ENCODE peak calls at places on chromosomes 12 and 14, in ten cellular contexts. D is CMK; L is NCI-H524 treated with DMSO at 0.1 percent for 48 hours; W is central memory CD4-positive, alpha-beta T cell; G is cardiac muscle cell; M is stimulated activated CD8-positive, alpha-beta memory T cell treated with anti-CD3 and anti-CD28 coated beads, Interleukin-7, amount 100 ng/mL, for 1 hour; U is mammary epithelial cell; F is HL-60; H is cardiac fibroblast; T is thoracic aorta. S is an unnamed sample.

GRCh38 chr12:76922821-76923315 is 44.0 kb upstream of the CSRP2 start:
- DNase-seq in D (no peak), L (no peak), W (no peak), G (no peak), M (no peak), U (no peak), F (no peak), H (no peak), T (no peak), S (no peak)

GRCh38 chr12:94148841-94149780 is 734 bp downstream of the PLXNC1 start:
- DNase-seq in D (no peak), L (no peak), W (peak), G (peak), M (no peak), U (peak), F (peak), H (peak), T (no peak), S (peak)

GRCh38 chr12:107512391-107512790 is 173.2 kb upstream of the PWP1 start:
- DNase-seq in D (no peak), L (peak), W (no peak), G (peak), M (no peak), U (no peak), F (no peak), H (peak), T (no peak), S (no peak)

GRCh38 chr12:20443792-20444191 is 75.5 kb downstream of the PDE3A start:
- DNase-seq in D (no peak), L (no peak), W (no peak), G (no peak), M (no peak), U (no peak), F (no peak), H (no peak), T (no peak), S (no peak)

GRCh38 chr14:90545966-90546751 is 149.3 kb downstream of the CALM1 start:
- DNase-seq in D (no peak), L (no peak), W (no peak), G (no peak), M (no peak), U (no peak), F (no peak), H (no peak), T (peak), S (no peak)

GRCh38 chr12:19186722-19187661 is 57.5 kb downstream of the PLEKHA5 start:
- DNase-seq in D (no peak), L (no peak), W (peak), G (peak), M (no peak), U (peak), F (no peak), H (peak), T (no peak), S (no peak)

GRCh38 chr14:101561145-101561896 is at the start of gene DIO3:
- DNase-seq in D (no peak), L (no peak), W (no peak), G (peak), M (no peak), U (no peak), F (no peak), H (no peak), T (no peak), S (peak)

GRCh38 chr12:72699362-72699761 is 427.2 kb downstream of the TRHDE start:
- DNase-seq in D (no peak), L (no peak), W (no peak), G (no peak), M (no peak), U (no peak), F (no peak), H (no peak), T (no peak), S (no peak)

GRCh38 chr12:108890208-108890607 is 10.3 kb downstream of the DAO start:
- DNase-seq in D (no peak), L (no peak), W (no peak), G (peak), M (no peak), U (no peak), F (no peak), H (no peak), T (no peak), S (no peak)

GRCh38 chr12:64587447-64587846 is 22.8 kb upstream of the RASSF3 start:
- DNase-seq in D (no peak), L (no peak), W (no peak), G (peak), M (no peak), U (no peak), F (no peak), H (no peak), T (no peak), S (no peak)

GRCh38 chr14:74606727-74607126 is 5.3 kb downstream of the LTBP2 start:
- DNase-seq in D (no peak), L (no peak), W (no peak), G (no peak), M (no peak), U (no peak), F (no peak), H (no peak), T (no peak), S (no peak)

GRCh38 chr14:91311284-91311662 is 66.8 kb upstream of the GPR68 start:
- DNase-seq in D (no peak), L (no peak), W (peak), G (no peak), M (no peak), U (no peak), F (peak), H (no peak), T (no peak), S (no peak)

GRCh38 chr12:65817866-65818265 is 6.4 kb upstream of the HMGA2 start:
- DNase-seq in D (no peak), L (no peak), W (no peak), G (no peak), M (no peak), U (no peak), F (no peak), H (no peak), T (no peak), S (no peak)

GRCh38 chr14:101636081-101636560 is 74.8 kb downstream of the DIO3 start:
- DNase-seq in D (no peak), L (no peak), W (no peak), G (no peak), M (no peak), U (no peak), F (no peak), H (no peak), T (no peak), S (no peak)

GRCh38 chr12:125651625-125652024 is 586.4 kb downstream of the AACS start:
- DNase-seq in D (no peak), L (no peak), W (no peak), G (no peak), M (no peak), U (no peak), F (no peak), H (no peak), T (no peak), S (no peak)

GRCh38 chr12:12784911-12785814 is at the start of gene APOLD1:
- DNase-seq in D (no peak), L (no peak), W (no peak), G (peak), M (no peak), U (no peak), F (no peak), H (peak), T (no peak), S (no peak)

GRCh38 chr14:89302396-89302950 is 114.6 kb downstream of the FOXN3 start:
- DNase-seq in D (no peak), L (no peak), W (no peak), G (no peak), M (no peak), U (no peak), F (no peak), H (no peak), T (no peak), S (no peak)

GRCh38 chr14:85528080-85528881 is 1.7 kb upstream of the FLRT2 start:
- DNase-seq in D (no peak), L (peak), W (no peak), G (peak), M (no peak), U (peak), F (no peak), H (peak), T (no peak), S (peak)

GRCh38 chr14:72615511-72616121 is 278.3 kb downstream of the DPF3 start:
- DNase-seq in D (no peak), L (no peak), W (no peak), G (peak), M (no peak), U (peak), F (no peak), H (peak), T (no peak), S (no peak)

GRCh38 chr12:116603516-116603915 is 44.3 kb downstream of the MAP1LC3B2 start:
- DNase-seq in D (no peak), L (no peak), W (no peak), G (no peak), M (no peak), U (no peak), F (no peak), H (no peak), T (no peak), S (no peak)

GRCh38 chr14:28975084-28975483 is 208.5 kb downstream of the FOXG1 start:
- DNase-seq in D (no peak), L (no peak), W (no peak), G (no peak), M (no peak), U (no peak), F (no peak), H (no peak), T (no peak), S (no peak)

GRCh38 chr12:13121568-13121967 is 18.1 kb upstream of the GSG1 start:
- DNase-seq in D (no peak), L (no peak), W (no peak), G (no peak), M (no peak), U (no peak), F (no peak), H (no peak), T (no peak), S (no peak)

GRCh38 chr14:104887623-104888488 is 22.8 kb downstream of the CEP170B start:
- DNase-seq in D (no peak), L (no peak), W (no peak), G (no peak), M (no peak), U (no peak), F (no peak), H (no peak), T (no peak), S (no peak)

GRCh38 chr14:61101803-61102548 is 120.9 kb downstream of the SLC38A6 start:
- DNase-seq in D (no peak), L (no peak), W (no peak), G (peak), M (no peak), U (peak), F (peak), H (peak), T (no peak), S (no peak)

GRCh38 chr12:99598785-99599184 is 48.8 kb upstream of the GARIN6 start:
- DNase-seq in D (no peak), L (no peak), W (no peak), G (no peak), M (no peak), U (no peak), F (no peak), H (no peak), T (no peak), S (no peak)

GRCh38 chr12:4447151-4447550 is 1.5 kb upstream of the FGF6 start:
- DNase-seq in D (no peak), L (no peak), W (no peak), G (no peak), M (no peak), U (no peak), F (no peak), H (no peak), T (no peak), S (no peak)

GRCh38 chr12:6532927-6533652 is 1.2 kb upstream of the GAPDH start:
- DNase-seq in D (no peak), L (no peak), W (peak), G (peak), M (no peak), U (peak), F (peak), H (peak), T (no peak), S (no peak)

GRCh38 chr14:65222434-65222833 is 120.1 kb upstream of the MAX start:
- DNase-seq in D (no peak), L (peak), W (peak), G (peak), M (peak), U (peak), F (peak), H (peak), T (no peak), S (no peak)

GRCh38 chr14:54696998-54697397 is 130.1 kb downstream of the SAMD4A start:
- DNase-seq in D (no peak), L (no peak), W (no peak), G (no peak), M (no peak), U (peak), F (no peak), H (no peak), T (no peak), S (no peak)

GRCh38 chr14:70988452-70988851 is 81.2 kb downstream of the PCNX1 start:
- DNase-seq in D (no peak), L (no peak), W (peak), G (no peak), M (no peak), U (no peak), F (no peak), H (no peak), T (no peak), S (no peak)

GRCh38 chr14:83520837-83521236 is 1987.2 kb upstream of the SEL1L start:
- DNase-seq in D (no peak), L (peak), W (no peak), G (peak), M (no peak), U (no peak), F (no peak), H (no peak), T (no peak), S (no peak)

GRCh38 chr12:109147954-109148353 is 31.6 kb downstream of the ACACB start:
- DNase-seq in D (no peak), L (no peak), W (no peak), G (peak), M (no peak), U (no peak), F (no peak), H (peak), T (no peak), S (no peak)

GRCh38 chr12:56941299-56942017 is 7.2 kb upstream of the SDR9C7 start:
- DNase-seq in D (peak), L (no peak), W (no peak), G (peak), M (no peak), U (peak), F (peak), H (peak), T (no peak), S (peak)

GRCh38 chr14:51341338-51341737 is 101.3 kb downstream of the TMX1 start:
- DNase-seq in D (no peak), L (no peak), W (no peak), G (no peak), M (no peak), U (peak), F (no peak), H (peak), T (no peak), S (no peak)

GRCh38 chr14:90608925-90609324 is 207.3 kb downstream of the TTC7B start:
- DNase-seq in D (no peak), L (no peak), W (no peak), G (no peak), M (no peak), U (no peak), F (no peak), H (no peak), T (no peak), S (no peak)

GRCh38 chr14:59771577-59771976 is 99.0 kb downstream of the RTN1 start:
- DNase-seq in D (no peak), L (no peak), W (no peak), G (peak), M (no peak), U (no peak), F (no peak), H (peak), T (no peak), S (no peak)